ENCODE peak calls at places on chromosome 18, in five cellular contexts. K, L, F, X and I are unnamed samples.

GRCh38 chr18:23765931-23766330 is 76.7 kb downstream of the LAMA3 start:
- DNase-seq in F (no peak), L (no peak), K (no peak), X (no peak), I (no peak)

GRCh38 chr18:58117685-58118403 is 73.8 kb downstream of the NEDD4L start:
- DNase-seq in K (no peak), X (peak; percentile 34), L (no peak), F (no peak), I (no peak)

GRCh38 chr18:72822202-72822601 is 45.6 kb downstream of the NETO1 start:
- DNase-seq in L (no peak), F (no peak), X (no peak), K (no peak), I (no peak)

GRCh38 chr18:79525556-79526467 is 130.1 kb downstream of the NFATC1 start:
- DNase-seq in F (no peak), K (peak; percentile 81), L (peak; percentile 77), X (no peak), I (no peak)

GRCh38 chr18:49368876-49369440 is 91.5 kb downstream of the DYM start:
- DNase-seq in L (no peak), X (no peak), K (peak; percentile 60), F (no peak), I (no peak)

GRCh38 chr18:10242922-10243680 is 211.3 kb upstream of the APCDD1 start:
- DNase-seq in X (no peak), L (no peak), F (no peak), K (no peak), I (peak; percentile 58)

GRCh38 chr18:76460482-76460881 is 34.6 kb downstream of the ZNF516 start:
- DNase-seq in L (no peak), K (no peak), X (no peak), F (no peak), I (no peak)

GRCh38 chr18:45449761-45450227 is 165.5 kb upstream of the SLC14A2 start:
- DNase-seq in K (peak; percentile 75), X (no peak), L (peak; percentile 94), F (no peak), I (no peak)

GRCh38 chr18:26190506-26190905 is 35.7 kb upstream of the TAF4B start:
- DNase-seq in K (no peak), X (no peak), L (no peak), F (no peak), I (no peak)

GRCh38 chr18:48300463-48300961 is 108.7 kb downstream of the ZBTB7C start:
- DNase-seq in X (no peak), F (no peak), K (no peak), L (no peak), I (no peak)

GRCh38 chr18:75125359-75126331 is 83.3 kb downstream of the PTGR3 start:
- DNase-seq in F (no peak), L (peak; percentile 70), K (no peak), X (no peak), I (no peak)
- TF ChIP-seq CTCF in F (no peak), L (no peak), K (no peak), X (no peak), I (no peak)

GRCh38 chr18:32019251-32019943 is 772 bp downstream of the RNF125 start:
- DNase-seq in F (no peak), K (peak; percentile 50), L (peak; percentile 84), X (peak; percentile 26), I (no peak)
- H3K36me3 ChIP-seq in F (no peaks in the 10 kb centered on the region), K (no peaks in the 10 kb centered on the region), L (no peaks in the 10 kb centered on the region), X (no peaks in the 10 kb centered on the region), I (no peaks in the 10 kb centered on the region)

GRCh38 chr18:34867520-34867919 is 157.4 kb downstream of the DTNA start:
- DNase-seq in L (no peak), K (no peak), F (no peak), X (peak; percentile 18), I (peak; percentile 8)
- TF ChIP-seq CTCF in L (no peak), K (peak; percentile 19), F (peak; percentile 11), X (peak; percentile 47), I (peak; percentile 16)

GRCh38 chr18:7020995-7021777 is 96.4 kb downstream of the LAMA1 start:
- DNase-seq in F (no peak), K (no peak), L (no peak), X (no peak), I (no peak)
- H3K36me3 ChIP-seq in F (no peaks in the 10 kb centered on the region), K (no peaks in the 10 kb centered on the region), L (no peaks in the 10 kb centered on the region), X (no peaks in the 10 kb centered on the region), I (peaks cover 6% of the 10 kb centered on the region)

DNA sequence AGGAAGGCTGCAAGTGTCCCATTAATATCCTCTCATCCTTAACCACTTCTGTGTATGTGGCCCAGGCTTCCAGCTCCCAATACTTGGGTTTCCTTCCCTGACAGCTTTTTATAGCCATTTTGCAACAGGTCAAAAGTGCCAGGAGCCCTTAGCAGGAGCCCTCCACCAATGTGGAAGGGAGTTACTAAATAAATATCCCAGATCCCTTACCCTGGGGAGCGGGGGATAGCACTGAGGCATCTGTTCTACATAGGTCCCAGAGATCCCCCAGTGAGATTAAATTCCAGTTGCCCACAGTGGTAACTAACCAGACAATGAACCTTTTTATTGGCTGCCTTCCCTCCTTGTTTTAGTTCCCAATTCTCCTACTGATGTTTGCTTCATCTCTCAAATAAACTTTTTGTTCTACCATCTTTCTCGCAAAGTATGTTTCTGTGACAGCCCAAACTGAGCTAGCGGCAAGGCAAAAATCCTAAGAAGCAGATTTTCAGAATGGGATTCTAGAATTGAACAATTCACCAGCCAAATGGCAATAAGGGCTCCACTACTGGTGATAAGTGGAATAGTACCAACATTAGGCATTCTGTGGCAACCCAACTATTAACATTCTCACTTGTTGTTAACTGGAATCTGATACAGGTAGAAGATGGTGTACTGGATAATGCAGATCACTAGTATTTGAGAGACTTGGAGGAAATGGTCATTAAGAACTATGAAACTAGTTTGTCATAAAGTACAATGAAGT is 83.9 kb upstream of the MAPRE2 start:
- DNase-seq in X (no peak), L (no peak), F (no peak), K (no peak), I (no peak)
- TF ChIP-seq CTCF in X (peak; percentile 16), L (no peak), F (no peak), K (no peak), I (no peak)

GRCh38 chr18:35306588-35307250 is 16.7 kb upstream of the ZSCAN30 start:
- DNase-seq in K (no peak), F (no peak), X (no peak), L (no peak), I (no peak)
- H3K36me3 ChIP-seq in K (peaks cover 27% of the 10 kb centered on the region), F (peaks cover 24% of the 10 kb centered on the region), X (peaks cover 2% of the 10 kb centered on the region), L (peaks cover 31% of the 10 kb centered on the region), I (peaks cover 1% of the 10 kb centered on the region)

GRCh38 chr18:61732854-61733253 is 160.0 kb downstream of the RNF152 start:
- DNase-seq in F (no peak), X (no peak), L (no peak), K (no peak), I (no peak)
- TF ChIP-seq CTCF in F (no peak), X (no peak), L (no peak), K (no peak), I (no peak)

GRCh38 chr18:74446178-74446577 is 10.9 kb downstream of the DIPK1C start:
- DNase-seq in X (no peak), F (no peak), K (no peak), L (no peak), I (no peak)
- H3K36me3 ChIP-seq in X (no peaks in the 10 kb centered on the region), F (no peaks in the 10 kb centered on the region), K (no peaks in the 10 kb centered on the region), L (no peaks in the 10 kb centered on the region), I (no peaks in the 10 kb centered on the region)

GRCh38 chr18:55775972-55776371 is 188.0 kb upstream of the TCF4 start:
- DNase-seq in K (no peak), L (no peak), F (no peak), X (no peak), I (no peak)
- TF ChIP-seq CTCF in K (no peak), L (no peak), F (no peak), X (no peak), I (no peak)

DNA sequence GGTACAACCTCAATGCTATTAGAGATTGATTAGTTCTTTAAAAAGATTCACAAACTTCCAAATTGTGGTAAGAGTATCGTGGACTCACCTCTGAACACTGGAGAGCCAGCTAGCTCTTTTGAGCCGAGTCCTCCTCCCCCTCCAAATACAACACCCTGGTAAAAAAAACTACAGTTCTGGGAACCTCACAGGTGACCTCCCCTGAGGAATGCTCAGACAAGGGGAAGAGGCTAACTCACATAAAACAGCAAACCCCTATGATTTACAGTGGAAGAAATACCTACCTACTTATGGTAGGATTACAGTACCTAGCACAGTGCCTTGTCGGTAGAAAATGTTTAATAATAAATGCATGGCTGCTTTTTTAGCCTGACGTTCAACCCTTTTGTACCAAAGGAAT is 8.4 kb downstream of the ZNF24 start:
- DNase-seq in F (no peak), X (no peak), K (no peak), L (no peak), I (no peak)
- H3K36me3 ChIP-seq in F (peaks cover 65% of the 10 kb centered on the region), X (peaks cover 78% of the 10 kb centered on the region), K (peaks cover 21% of the 10 kb centered on the region), L (peaks cover 76% of the 10 kb centered on the region), I (no peaks in the 10 kb centered on the region)